ENCODE peak calls at places on chromosomes 13 and 19, in nine cellular contexts. One of them, this sample, is unnamed.

GRCh38 chr13:61146158-61146557 is 269.5 kb downstream of the PCDH20 start:
- DNase-seq in tibial nerve: no peak
- DNase-seq in IMR-90: no peak
- DNase-seq in stimulated activated CD8-positive, alpha-beta memory T cell treated with anti-CD3 and anti-CD28 coated beads, Interleukin-4, amount 100 ng/mL, for 24 hours: no peak
- DNase-seq in endothelial cell: no peak
- DNase-seq in C1 segment of cervical spinal cord: no peak
- DNase-seq in stimulated activated CD4-positive, alpha-beta T cell treated with anti-CD3 and anti-CD28 coated beads, Interleukin-12 subunit alpha, Interleukin-12 subunit beta, amount 100 ng/mL, for 24 hours: no peak
- DNase-seq in CD8-positive, alpha-beta T cell: no peak
- DNase-seq in neural crest cell: no peak
- DNase-seq in this sample: no peak

GRCh38 chr13:45410466-45410865 is 7.7 kb downstream of the SLC25A30 start:
- DNase-seq in CD8-positive, alpha-beta T cell: no peak
- DNase-seq in tibial nerve: no peak
- DNase-seq in endothelial cell: no peak
- DNase-seq in stimulated activated CD8-positive, alpha-beta memory T cell treated with anti-CD3 and anti-CD28 coated beads, Interleukin-4, amount 100 ng/mL, for 24 hours: no peak
- DNase-seq in C1 segment of cervical spinal cord: no peak
- DNase-seq in IMR-90: no peak
- DNase-seq in neural crest cell: no peak
- DNase-seq in stimulated activated CD4-positive, alpha-beta T cell treated with anti-CD3 and anti-CD28 coated beads, Interleukin-12 subunit alpha, Interleukin-12 subunit beta, amount 100 ng/mL, for 24 hours: no peak
- DNase-seq in this sample: no peak

GRCh38 chr19:32675720-32676185 is at the start of gene RGS9BP:
- DNase-seq in CD8-positive, alpha-beta T cell: peak
- DNase-seq in stimulated activated CD4-positive, alpha-beta T cell treated with anti-CD3 and anti-CD28 coated beads, Interleukin-12 subunit alpha, Interleukin-12 subunit beta, amount 100 ng/mL, for 24 hours: peak
- DNase-seq in neural crest cell: peak
- DNase-seq in stimulated activated CD8-positive, alpha-beta memory T cell treated with anti-CD3 and anti-CD28 coated beads, Interleukin-4, amount 100 ng/mL, for 24 hours: peak
- DNase-seq in C1 segment of cervical spinal cord: no peak
- DNase-seq in tibial nerve: peak
- DNase-seq in endothelial cell: peak
- DNase-seq in IMR-90: peak
- DNase-seq in this sample: peak

GRCh38 chr13:43360911-43361605 is 337.7 kb downstream of the DNAJC15 start:
- DNase-seq in C1 segment of cervical spinal cord: no peak
- DNase-seq in CD8-positive, alpha-beta T cell: no peak
- DNase-seq in stimulated activated CD4-positive, alpha-beta T cell treated with anti-CD3 and anti-CD28 coated beads, Interleukin-12 subunit alpha, Interleukin-12 subunit beta, amount 100 ng/mL, for 24 hours: no peak
- DNase-seq in stimulated activated CD8-positive, alpha-beta memory T cell treated with anti-CD3 and anti-CD28 coated beads, Interleukin-4, amount 100 ng/mL, for 24 hours: no peak
- DNase-seq in endothelial cell: no peak
- DNase-seq in IMR-90: peak
- DNase-seq in neural crest cell: no peak
- DNase-seq in tibial nerve: no peak
- DNase-seq in this sample: no peak

GRCh38 chr19:355134-355533 is 10.5 kb upstream of the MIER2 start:
- DNase-seq in CD8-positive, alpha-beta T cell: no peak
- DNase-seq in neural crest cell: no peak
- DNase-seq in endothelial cell: no peak
- DNase-seq in IMR-90: no peak
- DNase-seq in tibial nerve: no peak
- DNase-seq in stimulated activated CD4-positive, alpha-beta T cell treated with anti-CD3 and anti-CD28 coated beads, Interleukin-12 subunit alpha, Interleukin-12 subunit beta, amount 100 ng/mL, for 24 hours: no peak
- DNase-seq in C1 segment of cervical spinal cord: no peak
- DNase-seq in stimulated activated CD8-positive, alpha-beta memory T cell treated with anti-CD3 and anti-CD28 coated beads, Interleukin-4, amount 100 ng/mL, for 24 hours: no peak
- DNase-seq in this sample: no peak

GRCh38 chr13:35810286-35810685 is 320.9 kb downstream of the DCLK1 start:
- DNase-seq in CD8-positive, alpha-beta T cell: no peak
- DNase-seq in stimulated activated CD4-positive, alpha-beta T cell treated with anti-CD3 and anti-CD28 coated beads, Interleukin-12 subunit alpha, Interleukin-12 subunit beta, amount 100 ng/mL, for 24 hours: no peak
- DNase-seq in endothelial cell: no peak
- DNase-seq in stimulated activated CD8-positive, alpha-beta memory T cell treated with anti-CD3 and anti-CD28 coated beads, Interleukin-4, amount 100 ng/mL, for 24 hours: no peak
- DNase-seq in neural crest cell: no peak
- DNase-seq in tibial nerve: no peak
- DNase-seq in IMR-90: no peak
- DNase-seq in C1 segment of cervical spinal cord: no peak
- DNase-seq in this sample: peak

GRCh38 chr13:53073711-53074110 is 45.1 kb downstream of the OLFM4 start:
- DNase-seq in C1 segment of cervical spinal cord: no peak
- DNase-seq in stimulated activated CD8-positive, alpha-beta memory T cell treated with anti-CD3 and anti-CD28 coated beads, Interleukin-4, amount 100 ng/mL, for 24 hours: no peak
- DNase-seq in IMR-90: no peak
- DNase-seq in neural crest cell: no peak
- DNase-seq in CD8-positive, alpha-beta T cell: no peak
- DNase-seq in tibial nerve: no peak
- DNase-seq in endothelial cell: no peak
- DNase-seq in stimulated activated CD4-positive, alpha-beta T cell treated with anti-CD3 and anti-CD28 coated beads, Interleukin-12 subunit alpha, Interleukin-12 subunit beta, amount 100 ng/mL, for 24 hours: no peak
- DNase-seq in this sample: no peak

GRCh38 chr13:113410472-113411201 is 42.7 kb downstream of the ADPRHL1 start:
- DNase-seq in neural crest cell: no peak
- DNase-seq in C1 segment of cervical spinal cord: no peak
- DNase-seq in endothelial cell: no peak
- DNase-seq in stimulated activated CD8-positive, alpha-beta memory T cell treated with anti-CD3 and anti-CD28 coated beads, Interleukin-4, amount 100 ng/mL, for 24 hours: no peak
- DNase-seq in IMR-90: peak
- DNase-seq in CD8-positive, alpha-beta T cell: no peak
- DNase-seq in stimulated activated CD4-positive, alpha-beta T cell treated with anti-CD3 and anti-CD28 coated beads, Interleukin-12 subunit alpha, Interleukin-12 subunit beta, amount 100 ng/mL, for 24 hours: no peak
- DNase-seq in tibial nerve: peak
- DNase-seq in this sample: no peak

GRCh38 chr19:10230904-10231623 is at the start of gene S1PR2:
- DNase-seq in stimulated activated CD4-positive, alpha-beta T cell treated with anti-CD3 and anti-CD28 coated beads, Interleukin-12 subunit alpha, Interleukin-12 subunit beta, amount 100 ng/mL, for 24 hours: peak
- DNase-seq in CD8-positive, alpha-beta T cell: peak
- DNase-seq in neural crest cell: peak
- DNase-seq in IMR-90: peak
- DNase-seq in stimulated activated CD8-positive, alpha-beta memory T cell treated with anti-CD3 and anti-CD28 coated beads, Interleukin-4, amount 100 ng/mL, for 24 hours: peak
- DNase-seq in tibial nerve: peak
- DNase-seq in endothelial cell: peak
- DNase-seq in C1 segment of cervical spinal cord: no peak
- DNase-seq in this sample: peak

GRCh38 chr19:39506944-39507714 is 7.8 kb upstream of the SELENOV start:
- DNase-seq in C1 segment of cervical spinal cord: no peak
- DNase-seq in tibial nerve: no peak
- DNase-seq in endothelial cell: peak
- DNase-seq in stimulated activated CD4-positive, alpha-beta T cell treated with anti-CD3 and anti-CD28 coated beads, Interleukin-12 subunit alpha, Interleukin-12 subunit beta, amount 100 ng/mL, for 24 hours: peak
- DNase-seq in stimulated activated CD8-positive, alpha-beta memory T cell treated with anti-CD3 and anti-CD28 coated beads, Interleukin-4, amount 100 ng/mL, for 24 hours: peak
- DNase-seq in CD8-positive, alpha-beta T cell: no peak
- DNase-seq in IMR-90: peak
- DNase-seq in neural crest cell: peak
- DNase-seq in this sample: no peak

GRCh38 chr19:2923510-2923909 is 21.3 kb downstream of the ZNF77 start:
- DNase-seq in stimulated activated CD4-positive, alpha-beta T cell treated with anti-CD3 and anti-CD28 coated beads, Interleukin-12 subunit alpha, Interleukin-12 subunit beta, amount 100 ng/mL, for 24 hours: no peak
- DNase-seq in tibial nerve: no peak
- DNase-seq in IMR-90: peak
- DNase-seq in C1 segment of cervical spinal cord: no peak
- DNase-seq in CD8-positive, alpha-beta T cell: no peak
- DNase-seq in neural crest cell: no peak
- DNase-seq in endothelial cell: no peak
- DNase-seq in stimulated activated CD8-positive, alpha-beta memory T cell treated with anti-CD3 and anti-CD28 coated beads, Interleukin-4, amount 100 ng/mL, for 24 hours: no peak
- DNase-seq in this sample: peak

GRCh38 chr13:25978961-25979360 is 72.9 kb downstream of the SHISA2 start:
- DNase-seq in C1 segment of cervical spinal cord: no peak
- DNase-seq in stimulated activated CD8-positive, alpha-beta memory T cell treated with anti-CD3 and anti-CD28 coated beads, Interleukin-4, amount 100 ng/mL, for 24 hours: no peak
- DNase-seq in stimulated activated CD4-positive, alpha-beta T cell treated with anti-CD3 and anti-CD28 coated beads, Interleukin-12 subunit alpha, Interleukin-12 subunit beta, amount 100 ng/mL, for 24 hours: no peak
- DNase-seq in CD8-positive, alpha-beta T cell: no peak
- DNase-seq in IMR-90: no peak
- DNase-seq in tibial nerve: no peak
- DNase-seq in neural crest cell: no peak
- DNase-seq in endothelial cell: no peak
- DNase-seq in this sample: no peak

GRCh38 chr13:105471683-105472082 is 1063.8 kb downstream of the EFNB2 start:
- DNase-seq in stimulated activated CD8-positive, alpha-beta memory T cell treated with anti-CD3 and anti-CD28 coated beads, Interleukin-4, amount 100 ng/mL, for 24 hours: no peak
- DNase-seq in tibial nerve: no peak
- DNase-seq in neural crest cell: no peak
- DNase-seq in C1 segment of cervical spinal cord: no peak
- DNase-seq in IMR-90: peak
- DNase-seq in endothelial cell: no peak
- DNase-seq in CD8-positive, alpha-beta T cell: no peak
- DNase-seq in stimulated activated CD4-positive, alpha-beta T cell treated with anti-CD3 and anti-CD28 coated beads, Interleukin-12 subunit alpha, Interleukin-12 subunit beta, amount 100 ng/mL, for 24 hours: no peak
- DNase-seq in this sample: no peak

GRCh38 chr19:55086730-55087541 is 11.3 kb downstream of the EPS8L1 start:
- DNase-seq in tibial nerve: peak
- DNase-seq in IMR-90: peak
- DNase-seq in neural crest cell: peak
- DNase-seq in stimulated activated CD4-positive, alpha-beta T cell treated with anti-CD3 and anti-CD28 coated beads, Interleukin-12 subunit alpha, Interleukin-12 subunit beta, amount 100 ng/mL, for 24 hours: peak
- DNase-seq in stimulated activated CD8-positive, alpha-beta memory T cell treated with anti-CD3 and anti-CD28 coated beads, Interleukin-4, amount 100 ng/mL, for 24 hours: no peak
- DNase-seq in C1 segment of cervical spinal cord: peak
- DNase-seq in endothelial cell: peak
- DNase-seq in CD8-positive, alpha-beta T cell: no peak
- DNase-seq in this sample: no peak

GRCh38 chr13:109182777-109183465 is 553.5 kb downstream of the MYO16 start:
- DNase-seq in CD8-positive, alpha-beta T cell: no peak
- DNase-seq in tibial nerve: no peak
- DNase-seq in IMR-90: peak
- DNase-seq in C1 segment of cervical spinal cord: no peak
- DNase-seq in neural crest cell: no peak
- DNase-seq in endothelial cell: no peak
- DNase-seq in stimulated activated CD4-positive, alpha-beta T cell treated with anti-CD3 and anti-CD28 coated beads, Interleukin-12 subunit alpha, Interleukin-12 subunit beta, amount 100 ng/mL, for 24 hours: no peak
- DNase-seq in stimulated activated CD8-positive, alpha-beta memory T cell treated with anti-CD3 and anti-CD28 coated beads, Interleukin-4, amount 100 ng/mL, for 24 hours: no peak
- DNase-seq in this sample: no peak

GRCh38 chr13:28630864-28631263 is 28.1 kb upstream of the POMP start:
- DNase-seq in endothelial cell: no peak
- DNase-seq in IMR-90: no peak
- DNase-seq in neural crest cell: no peak
- DNase-seq in C1 segment of cervical spinal cord: no peak
- DNase-seq in tibial nerve: no peak
- DNase-seq in CD8-positive, alpha-beta T cell: no peak
- DNase-seq in stimulated activated CD4-positive, alpha-beta T cell treated with anti-CD3 and anti-CD28 coated beads, Interleukin-12 subunit alpha, Interleukin-12 subunit beta, amount 100 ng/mL, for 24 hours: no peak
- DNase-seq in stimulated activated CD8-positive, alpha-beta memory T cell treated with anti-CD3 and anti-CD28 coated beads, Interleukin-4, amount 100 ng/mL, for 24 hours: no peak
- DNase-seq in this sample: no peak